ENCODE peak calls at places on chromosome 22, in five cellular contexts. T is epithelial cell of proximal tubule, M is endothelial cell, R is uterus, X is H1. K is an unnamed sample.

GRCh38 chr22:36348760-36349159 is 39.0 kb downstream of the MYH9 start:
- DNase-seq in T (no peak), X (no peak), M (no peak), R (no peak), K (no peak)

GRCh38 chr22:49997932-49998717 is 14.4 kb downstream of the IL17REL start:
- DNase-seq in X (no peak), M (no peak), T (no peak), R (no peak), K (no peak)

GRCh38 chr22:50199836-50200332 is 927 bp upstream of the SELENOO start:
- DNase-seq in T (no peak), M (no peak), X (peak; percentile 79), R (no peak), K (no peak)

GRCh38 chr22:35733036-35733435 is 15.4 kb downstream of the APOL5 start:
- DNase-seq in R (no peak), T (no peak), M (no peak), X (no peak), K (no peak)

GRCh38 chr22:48719978-48720661 is 1107.6 kb downstream of the BRD1 start:
- DNase-seq in X (peak; percentile 80), R (no peak), M (peak; percentile 53), T (no peak), K (no peak)

GRCh38 chr22:41834005-41834975 is 1.4 kb downstream of the SREBF2 start:
- DNase-seq in T (no peak), X (no peak), M (no peak), R (no peak), K (no peak)

GRCh38 chr22:48263791-48264351 is 1501.4 kb downstream of the TBC1D22A start:
- DNase-seq in R (no peak), T (no peak), X (no peak), M (no peak), K (no peak)

GRCh38 chr22:41327124-41327523 is 25.8 kb downstream of the ZC3H7B start:
- DNase-seq in X (no peak), T (no peak), R (no peak), M (no peak), K (no peak)

GRCh38 chr22:45502215-45503070 is at the start of gene FBLN1:
- DNase-seq in R (peak; percentile 84), M (peak; percentile 63), T (no peak), X (peak; percentile 86), K (no peak)

GRCh38 chr22:22943521-22944267 is 56.1 kb downstream of the IGLL5 start:
- DNase-seq in T (no peak), R (no peak), X (peak; percentile 45), M (peak; percentile 3), K (no peak)

GRCh38 chr22:22928666-22929380 is 41.2 kb downstream of the IGLL5 start:
- DNase-seq in M (no peak), T (no peak), X (no peak), R (no peak), K (no peak)

GRCh38 chr22:22721681-22722309 is 77.4 kb downstream of the GGTLC2 start:
- DNase-seq in R (no peak), X (no peak), T (peak; percentile 38), M (no peak), K (no peak)

GRCh38 chr22:22199634-22200033 is 45.0 kb upstream of the VPREB1 start:
- DNase-seq in T (no peak), X (no peak), R (no peak), M (no peak), K (no peak)

GRCh38 chr22:27930246-27931060 is 11.4 kb upstream of the PITPNB start:
- DNase-seq in M (no peak), R (no peak), X (no peak), T (no peak), K (no peak)

GRCh38 chr22:28316014-28316413 is 363.6 kb downstream of the TTC28 start:
- DNase-seq in X (no peak), R (no peak), M (no peak), T (no peak), K (no peak)

GRCh38 chr22:50272103-50272782 is 2.1 kb upstream of the MAPK11 start:
- DNase-seq in R (no peak), M (no peak), X (peak; percentile 73), T (no peak), K (no peak)

GRCh38 chr22:41239443-41240128 is 1.1 kb downstream of the CHADL start:
- DNase-seq in M (no peak), X (no peak), R (no peak), T (no peak), K (no peak)

GRCh38 chr22:48949375-48950149 is 878.1 kb downstream of the BRD1 start:
- DNase-seq in R (no peak), T (no peak), X (peak; percentile 29), M (no peak), K (no peak)

GRCh38 chr22:49448546-49448945 is 379.1 kb downstream of the BRD1 start:
- DNase-seq in X (no peak), R (no peak), M (no peak), T (no peak), K (no peak)

GRCh38 chr22:49894321-49895072 is 23.7 kb downstream of the ALG12 start:
- DNase-seq in M (no peak), X (no peak), R (no peak), T (no peak), K (no peak)

GRCh38 chr22:23232094-23232905 is 52.0 kb downstream of the BCR start:
- DNase-seq in R (no peak), X (no peak), M (no peak), T (no peak), K (no peak)

GRCh38 chr22:35227248-35227647 is 30.0 kb upstream of the HMGXB4 start:
- DNase-seq in X (peak; percentile 35), T (no peak), M (no peak), R (no peak), K (no peak)

GRCh38 chr22:23256986-23257888 is 76.9 kb downstream of the BCR start:
- DNase-seq in R (peak; percentile 72), T (no peak), M (no peak), X (no peak), K (no peak)

GRCh38 chr22:36331912-36332622 is 55.7 kb downstream of the MYH9 start:
- DNase-seq in T (no peak), M (peak; percentile 22), R (peak; percentile 81), X (no peak), K (no peak)

GRCh38 chr22:36301384-36301828 is 48.5 kb downstream of the APOL1 start:
- DNase-seq in T (no peak), M (peak; percentile 79), X (peak; percentile 93), R (peak; percentile 80), K (no peak)

GRCh38 chr22:43053176-43053575 is 36.0 kb downstream of the TTLL1 start:
- DNase-seq in R (no peak), X (peak; percentile 48), M (no peak), T (no peak), K (no peak)
- TF ChIP-seq CTCF in R (no peak), X (peak; percentile 65), M (peak; percentile 56), T (peak; percentile 35), K (no peak)

GRCh38 chr22:17578129-17578754 is 14.9 kb downstream of the SLC25A18 start:
- DNase-seq in M (no peak), T (no peak), R (no peak), X (no peak), K (no peak)

GRCh38 chr22:17581056-17581455 is 17.8 kb downstream of the SLC25A18 start:
- DNase-seq in R (no peak), M (no peak), X (no peak), T (no peak), K (no peak)

GRCh38 chr22:17581631-17582030 is 18.3 kb downstream of the SLC25A18 start:
- DNase-seq in M (no peak), X (no peak), R (no peak), T (no peak), K (no peak)

GRCh38 chr22:17579535-17579981 is 16.3 kb downstream of the SLC25A18 start:
- DNase-seq in M (no peak), T (no peak), X (no peak), R (no peak), K (no peak)

DNA sequence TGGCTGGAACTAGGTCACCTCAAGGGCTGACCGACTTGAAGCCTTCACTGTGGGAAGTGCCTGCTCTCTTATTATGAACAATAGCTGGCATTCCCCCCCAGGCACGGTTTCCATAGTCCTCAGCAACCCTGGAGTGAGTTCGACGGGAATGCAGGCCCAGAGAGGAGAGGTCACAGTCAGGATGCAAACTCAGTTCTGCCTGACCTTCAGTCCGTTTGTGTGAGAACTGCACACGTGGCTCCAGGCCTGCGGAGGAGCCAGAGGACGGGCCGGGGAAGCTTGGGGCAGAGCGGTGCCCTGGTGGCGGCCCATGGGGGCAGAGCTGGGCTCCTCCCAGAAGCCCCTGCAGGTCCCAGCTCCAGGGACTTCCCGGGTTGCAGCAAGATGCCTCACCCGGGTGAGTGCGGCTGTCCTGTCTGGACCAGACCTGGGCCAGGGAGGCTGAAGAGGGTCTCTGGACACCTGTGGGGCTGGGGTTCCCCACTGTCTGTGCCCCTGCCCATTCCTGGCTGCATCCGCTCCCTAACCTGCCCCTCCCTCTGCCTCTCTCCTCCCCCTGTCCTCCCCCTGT is 17.2 kb downstream of the SLC25A18 start:
- DNase-seq in T (no peak), M (no peak), R (no peak), X (peak; percentile 70), K (no peak)
- TF ChIP-seq CTCF in T (no peak), M (no peak), R (no peak), X (peak; percentile 58), K (no peak)

GRCh38 chr22:39417641-39418040 is 18.1 kb downstream of the TAB1 start:
- DNase-seq in T (no peak), M (no peak), X (no peak), R (no peak), K (no peak)

GRCh38 chr22:39419911-39420310 is 20.3 kb downstream of the TAB1 start:
- DNase-seq in R (no peak), T (no peak), M (no peak), X (no peak), K (no peak)

GRCh38 chr22:39416319-39416718 is 16.7 kb downstream of the TAB1 start:
- DNase-seq in M (no peak), X (no peak), T (no peak), R (no peak), K (no peak)

GRCh38 chr22:39419096-39419495 is 19.5 kb downstream of the TAB1 start:
- DNase-seq in X (no peak), T (no peak), R (no peak), M (no peak), K (no peak)

DNA sequence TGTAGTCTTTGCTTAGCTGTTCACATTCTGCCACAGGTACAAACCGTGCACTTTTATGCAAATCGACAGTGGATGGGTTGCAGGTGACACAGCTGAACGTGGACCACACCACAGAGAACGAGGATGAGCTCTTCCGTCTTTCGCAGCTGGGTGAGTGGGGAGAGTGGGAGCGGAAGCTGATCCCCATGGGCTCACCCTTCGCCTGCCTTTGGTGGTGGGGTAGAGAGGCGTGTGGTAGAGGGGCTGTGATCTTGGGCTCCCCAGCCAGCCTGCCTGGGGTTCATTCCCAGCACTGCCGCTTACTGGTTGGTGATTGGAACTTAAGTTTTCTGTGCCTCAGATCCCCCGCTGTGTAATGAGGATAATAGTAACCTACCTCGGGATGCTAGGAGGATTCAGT is 19.1 kb downstream of the TAB1 start:
- DNase-seq in T (no peak), M (no peak), R (no peak), X (no peak), K (no peak)
- TF ChIP-seq CTCF in T (no peak), M (no peak), R (no peak), X (no peak), K (no peak)

GRCh38 chr22:20016734-20017621 is at the start of gene ARVCF:
- DNase-seq in X (peak; percentile 98), T (peak; percentile 30), R (peak; percentile 92), M (peak; percentile 90), K (peak; percentile 62)
- TF ChIP-seq CTCF in X (no peak), T (peak; percentile 5), R (peak; percentile 31), M (no peak), K (no peak)